ENCODE peak calls at places on chromosome 14, in six cellular contexts. One of them, this sample, is unnamed.

GRCh38 chr14:79708991-79709390 is 502.3 kb downstream of the DIO2 start:
- DNase-seq in stimulated activated CD4-positive, alpha-beta T cell treated with anti-CD3 and anti-CD28 coated beads, Interleukin-12 subunit alpha, Interleukin-12 subunit beta, amount 100 ng/mL, for 4 hours: no peak
- DNase-seq in ecto neural progenitor cell: no peak
- DNase-seq in NCI-H1694 treated with DMSO at 0.1 percent for 48 hours: no peak
- DNase-seq in AG08396: no peak
- DNase-seq in MV-4-11: no peak
- DNase-seq in this sample: no peak

GRCh38 chr14:82441270-82441669 is 907.6 kb upstream of the SEL1L start:
- DNase-seq in stimulated activated CD4-positive, alpha-beta T cell treated with anti-CD3 and anti-CD28 coated beads, Interleukin-12 subunit alpha, Interleukin-12 subunit beta, amount 100 ng/mL, for 4 hours: no peak
- DNase-seq in ecto neural progenitor cell: no peak
- DNase-seq in NCI-H1694 treated with DMSO at 0.1 percent for 48 hours: no peak
- DNase-seq in AG08396: no peak
- DNase-seq in MV-4-11: no peak
- DNase-seq in this sample: no peak

GRCh38 chr14:101862711-101863110 is 101.2 kb downstream of the PPP2R5C start:
- DNase-seq in stimulated activated CD4-positive, alpha-beta T cell treated with anti-CD3 and anti-CD28 coated beads, Interleukin-12 subunit alpha, Interleukin-12 subunit beta, amount 100 ng/mL, for 4 hours: no peak
- DNase-seq in ecto neural progenitor cell: no peak
- DNase-seq in NCI-H1694 treated with DMSO at 0.1 percent for 48 hours: no peak
- DNase-seq in AG08396: no peak
- DNase-seq in MV-4-11: no peak
- DNase-seq in this sample: no peak

GRCh38 chr14:100532154-100532915 is 54.9 kb downstream of the BEGAIN start:
- DNase-seq in stimulated activated CD4-positive, alpha-beta T cell treated with anti-CD3 and anti-CD28 coated beads, Interleukin-12 subunit alpha, Interleukin-12 subunit beta, amount 100 ng/mL, for 4 hours: no peak
- DNase-seq in ecto neural progenitor cell: peak
- DNase-seq in NCI-H1694 treated with DMSO at 0.1 percent for 48 hours: no peak
- DNase-seq in AG08396: peak
- DNase-seq in MV-4-11: peak
- DNase-seq in this sample: no peak

GRCh38 chr14:94394594-94395305 is 6.3 kb upstream of the SERPINA1 start:
- DNase-seq in stimulated activated CD4-positive, alpha-beta T cell treated with anti-CD3 and anti-CD28 coated beads, Interleukin-12 subunit alpha, Interleukin-12 subunit beta, amount 100 ng/mL, for 4 hours: no peak
- DNase-seq in ecto neural progenitor cell: no peak
- DNase-seq in NCI-H1694 treated with DMSO at 0.1 percent for 48 hours: no peak
- DNase-seq in AG08396: no peak
- DNase-seq in MV-4-11: peak
- DNase-seq in this sample: no peak

GRCh38 chr14:65594153-65594881 is 181.8 kb downstream of the FUT8 start:
- DNase-seq in stimulated activated CD4-positive, alpha-beta T cell treated with anti-CD3 and anti-CD28 coated beads, Interleukin-12 subunit alpha, Interleukin-12 subunit beta, amount 100 ng/mL, for 4 hours: no peak
- DNase-seq in ecto neural progenitor cell: peak
- DNase-seq in NCI-H1694 treated with DMSO at 0.1 percent for 48 hours: no peak
- DNase-seq in AG08396: no peak
- DNase-seq in MV-4-11: no peak
- DNase-seq in this sample: peak

GRCh38 chr14:77760381-77761204 is at the start of gene SNW1:
- DNase-seq in stimulated activated CD4-positive, alpha-beta T cell treated with anti-CD3 and anti-CD28 coated beads, Interleukin-12 subunit alpha, Interleukin-12 subunit beta, amount 100 ng/mL, for 4 hours: peak
- DNase-seq in ecto neural progenitor cell: peak
- DNase-seq in NCI-H1694 treated with DMSO at 0.1 percent for 48 hours: peak
- DNase-seq in AG08396: peak
- DNase-seq in MV-4-11: peak
- DNase-seq in this sample: no peak

GRCh38 chr14:38329236-38329635 is 73.3 kb upstream of the CLEC14A start:
- DNase-seq in stimulated activated CD4-positive, alpha-beta T cell treated with anti-CD3 and anti-CD28 coated beads, Interleukin-12 subunit alpha, Interleukin-12 subunit beta, amount 100 ng/mL, for 4 hours: no peak
- DNase-seq in ecto neural progenitor cell: no peak
- DNase-seq in NCI-H1694 treated with DMSO at 0.1 percent for 48 hours: no peak
- DNase-seq in AG08396: no peak
- DNase-seq in MV-4-11: no peak
- DNase-seq in this sample: peak

GRCh38 chr14:67187210-67187609 is 2.0 kb upstream of the GARIN2 start:
- DNase-seq in stimulated activated CD4-positive, alpha-beta T cell treated with anti-CD3 and anti-CD28 coated beads, Interleukin-12 subunit alpha, Interleukin-12 subunit beta, amount 100 ng/mL, for 4 hours: no peak
- DNase-seq in ecto neural progenitor cell: no peak
- DNase-seq in NCI-H1694 treated with DMSO at 0.1 percent for 48 hours: no peak
- DNase-seq in AG08396: peak
- DNase-seq in MV-4-11: no peak
- DNase-seq in this sample: no peak

GRCh38 chr14:104931771-104932675 is 7.3 kb downstream of the PLD4 start:
- DNase-seq in stimulated activated CD4-positive, alpha-beta T cell treated with anti-CD3 and anti-CD28 coated beads, Interleukin-12 subunit alpha, Interleukin-12 subunit beta, amount 100 ng/mL, for 4 hours: no peak
- DNase-seq in ecto neural progenitor cell: no peak
- DNase-seq in NCI-H1694 treated with DMSO at 0.1 percent for 48 hours: no peak
- DNase-seq in AG08396: peak
- DNase-seq in MV-4-11: no peak
- DNase-seq in this sample: no peak

GRCh38 chr14:78637903-78638302 is 467.7 kb downstream of the NRXN3 start:
- DNase-seq in stimulated activated CD4-positive, alpha-beta T cell treated with anti-CD3 and anti-CD28 coated beads, Interleukin-12 subunit alpha, Interleukin-12 subunit beta, amount 100 ng/mL, for 4 hours: no peak
- DNase-seq in ecto neural progenitor cell: no peak
- DNase-seq in NCI-H1694 treated with DMSO at 0.1 percent for 48 hours: no peak
- DNase-seq in AG08396: no peak
- DNase-seq in MV-4-11: no peak
- DNase-seq in this sample: no peak

GRCh38 chr14:35034440-35034833 is 11.6 kb upstream of the FAM177A1 start:
- DNase-seq in stimulated activated CD4-positive, alpha-beta T cell treated with anti-CD3 and anti-CD28 coated beads, Interleukin-12 subunit alpha, Interleukin-12 subunit beta, amount 100 ng/mL, for 4 hours: no peak
- DNase-seq in ecto neural progenitor cell: no peak
- DNase-seq in NCI-H1694 treated with DMSO at 0.1 percent for 48 hours: no peak
- DNase-seq in AG08396: no peak
- DNase-seq in MV-4-11: no peak
- DNase-seq in this sample: no peak

GRCh38 chr14:56284641-56285040 is 166.4 kb downstream of the PELI2 start:
- DNase-seq in stimulated activated CD4-positive, alpha-beta T cell treated with anti-CD3 and anti-CD28 coated beads, Interleukin-12 subunit alpha, Interleukin-12 subunit beta, amount 100 ng/mL, for 4 hours: no peak
- DNase-seq in ecto neural progenitor cell: no peak
- DNase-seq in NCI-H1694 treated with DMSO at 0.1 percent for 48 hours: no peak
- DNase-seq in AG08396: no peak
- DNase-seq in MV-4-11: no peak
- DNase-seq in this sample: no peak

GRCh38 chr14:94654071-94654974 is 42.1 kb downstream of the SERPINA3 start:
- DNase-seq in stimulated activated CD4-positive, alpha-beta T cell treated with anti-CD3 and anti-CD28 coated beads, Interleukin-12 subunit alpha, Interleukin-12 subunit beta, amount 100 ng/mL, for 4 hours: no peak
- DNase-seq in ecto neural progenitor cell: peak
- DNase-seq in NCI-H1694 treated with DMSO at 0.1 percent for 48 hours: no peak
- DNase-seq in AG08396: no peak
- DNase-seq in MV-4-11: peak
- DNase-seq in this sample: no peak

GRCh38 chr14:77181603-77182437 is at the start of gene TMEM63C:
- DNase-seq in stimulated activated CD4-positive, alpha-beta T cell treated with anti-CD3 and anti-CD28 coated beads, Interleukin-12 subunit alpha, Interleukin-12 subunit beta, amount 100 ng/mL, for 4 hours: peak
- DNase-seq in ecto neural progenitor cell: peak
- DNase-seq in NCI-H1694 treated with DMSO at 0.1 percent for 48 hours: peak
- DNase-seq in AG08396: no peak
- DNase-seq in MV-4-11: no peak
- DNase-seq in this sample: peak

GRCh38 chr14:92631098-92631497 is 117.3 kb downstream of the LGMN start:
- DNase-seq in stimulated activated CD4-positive, alpha-beta T cell treated with anti-CD3 and anti-CD28 coated beads, Interleukin-12 subunit alpha, Interleukin-12 subunit beta, amount 100 ng/mL, for 4 hours: no peak
- DNase-seq in ecto neural progenitor cell: no peak
- DNase-seq in NCI-H1694 treated with DMSO at 0.1 percent for 48 hours: no peak
- DNase-seq in AG08396: no peak
- DNase-seq in MV-4-11: no peak
- DNase-seq in this sample: no peak

GRCh38 chr14:59314019-59314608 is 125.6 kb downstream of the DAAM1 start:
- DNase-seq in stimulated activated CD4-positive, alpha-beta T cell treated with anti-CD3 and anti-CD28 coated beads, Interleukin-12 subunit alpha, Interleukin-12 subunit beta, amount 100 ng/mL, for 4 hours: no peak
- DNase-seq in ecto neural progenitor cell: no peak
- DNase-seq in NCI-H1694 treated with DMSO at 0.1 percent for 48 hours: no peak
- DNase-seq in AG08396: no peak
- DNase-seq in MV-4-11: no peak
- DNase-seq in this sample: no peak

GRCh38 chr14:60710506-60710905 is 13.6 kb downstream of the SIX4 start:
- DNase-seq in stimulated activated CD4-positive, alpha-beta T cell treated with anti-CD3 and anti-CD28 coated beads, Interleukin-12 subunit alpha, Interleukin-12 subunit beta, amount 100 ng/mL, for 4 hours: no peak
- DNase-seq in ecto neural progenitor cell: no peak
- DNase-seq in NCI-H1694 treated with DMSO at 0.1 percent for 48 hours: no peak
- DNase-seq in AG08396: no peak
- DNase-seq in MV-4-11: no peak
- DNase-seq in this sample: no peak

GRCh38 chr14:104700747-104701215 is 11.4 kb downstream of the INF2 start:
- DNase-seq in stimulated activated CD4-positive, alpha-beta T cell treated with anti-CD3 and anti-CD28 coated beads, Interleukin-12 subunit alpha, Interleukin-12 subunit beta, amount 100 ng/mL, for 4 hours: no peak
- DNase-seq in ecto neural progenitor cell: no peak
- DNase-seq in NCI-H1694 treated with DMSO at 0.1 percent for 48 hours: no peak
- DNase-seq in AG08396: no peak
- DNase-seq in MV-4-11: no peak
- DNase-seq in this sample: no peak

GRCh38 chr14:90061849-90062794 is at the start of gene KCNK13:
- DNase-seq in stimulated activated CD4-positive, alpha-beta T cell treated with anti-CD3 and anti-CD28 coated beads, Interleukin-12 subunit alpha, Interleukin-12 subunit beta, amount 100 ng/mL, for 4 hours: peak
- DNase-seq in ecto neural progenitor cell: peak
- DNase-seq in NCI-H1694 treated with DMSO at 0.1 percent for 48 hours: peak
- DNase-seq in AG08396: peak
- DNase-seq in MV-4-11: peak
- DNase-seq in this sample: no peak

GRCh38 chr14:76647699-76648298 is 113.5 kb upstream of the VASH1 start:
- DNase-seq in stimulated activated CD4-positive, alpha-beta T cell treated with anti-CD3 and anti-CD28 coated beads, Interleukin-12 subunit alpha, Interleukin-12 subunit beta, amount 100 ng/mL, for 4 hours: peak
- DNase-seq in ecto neural progenitor cell: no peak
- DNase-seq in NCI-H1694 treated with DMSO at 0.1 percent for 48 hours: peak
- DNase-seq in AG08396: peak
- DNase-seq in MV-4-11: peak
- DNase-seq in this sample: peak

GRCh38 chr14:49641697-49642129 is 6.7 kb upstream of the DNAAF2 start:
- DNase-seq in stimulated activated CD4-positive, alpha-beta T cell treated with anti-CD3 and anti-CD28 coated beads, Interleukin-12 subunit alpha, Interleukin-12 subunit beta, amount 100 ng/mL, for 4 hours: no peak
- DNase-seq in ecto neural progenitor cell: no peak
- DNase-seq in NCI-H1694 treated with DMSO at 0.1 percent for 48 hours: no peak
- DNase-seq in AG08396: no peak
- DNase-seq in MV-4-11: no peak
- DNase-seq in this sample: peak

GRCh38 chr14:61337893-61338292 is 16.5 kb downstream of the PRKCH start:
- DNase-seq in stimulated activated CD4-positive, alpha-beta T cell treated with anti-CD3 and anti-CD28 coated beads, Interleukin-12 subunit alpha, Interleukin-12 subunit beta, amount 100 ng/mL, for 4 hours: no peak
- DNase-seq in ecto neural progenitor cell: no peak
- DNase-seq in NCI-H1694 treated with DMSO at 0.1 percent for 48 hours: no peak
- DNase-seq in AG08396: no peak
- DNase-seq in MV-4-11: no peak
- DNase-seq in this sample: no peak

GRCh38 chr14:100588671-100589070 is 1.5 kb upstream of the BEGAIN start:
- DNase-seq in stimulated activated CD4-positive, alpha-beta T cell treated with anti-CD3 and anti-CD28 coated beads, Interleukin-12 subunit alpha, Interleukin-12 subunit beta, amount 100 ng/mL, for 4 hours: no peak
- DNase-seq in ecto neural progenitor cell: no peak
- DNase-seq in NCI-H1694 treated with DMSO at 0.1 percent for 48 hours: peak
- DNase-seq in AG08396: no peak
- DNase-seq in MV-4-11: no peak
- DNase-seq in this sample: no peak

GRCh38 chr14:85217412-85217811 is 312.5 kb upstream of the FLRT2 start:
- DNase-seq in stimulated activated CD4-positive, alpha-beta T cell treated with anti-CD3 and anti-CD28 coated beads, Interleukin-12 subunit alpha, Interleukin-12 subunit beta, amount 100 ng/mL, for 4 hours: no peak
- DNase-seq in ecto neural progenitor cell: no peak
- DNase-seq in NCI-H1694 treated with DMSO at 0.1 percent for 48 hours: no peak
- DNase-seq in AG08396: no peak
- DNase-seq in MV-4-11: no peak
- DNase-seq in this sample: no peak

GRCh38 chr14:82913396-82913795 is 1379.7 kb upstream of the SEL1L start:
- DNase-seq in stimulated activated CD4-positive, alpha-beta T cell treated with anti-CD3 and anti-CD28 coated beads, Interleukin-12 subunit alpha, Interleukin-12 subunit beta, amount 100 ng/mL, for 4 hours: no peak
- DNase-seq in ecto neural progenitor cell: no peak
- DNase-seq in NCI-H1694 treated with DMSO at 0.1 percent for 48 hours: no peak
- DNase-seq in AG08396: no peak
- DNase-seq in MV-4-11: no peak
- DNase-seq in this sample: no peak

GRCh38 chr14:58832010-58832409 is 194.2 kb downstream of the DACT1 start:
- DNase-seq in stimulated activated CD4-positive, alpha-beta T cell treated with anti-CD3 and anti-CD28 coated beads, Interleukin-12 subunit alpha, Interleukin-12 subunit beta, amount 100 ng/mL, for 4 hours: no peak
- DNase-seq in ecto neural progenitor cell: no peak
- DNase-seq in NCI-H1694 treated with DMSO at 0.1 percent for 48 hours: peak
- DNase-seq in AG08396: no peak
- DNase-seq in MV-4-11: no peak
- DNase-seq in this sample: peak

GRCh38 chr14:97315790-97316189 is 518.6 kb downstream of the VRK1 start:
- DNase-seq in stimulated activated CD4-positive, alpha-beta T cell treated with anti-CD3 and anti-CD28 coated beads, Interleukin-12 subunit alpha, Interleukin-12 subunit beta, amount 100 ng/mL, for 4 hours: no peak
- DNase-seq in ecto neural progenitor cell: no peak
- DNase-seq in NCI-H1694 treated with DMSO at 0.1 percent for 48 hours: no peak
- DNase-seq in AG08396: no peak
- DNase-seq in MV-4-11: no peak
- DNase-seq in this sample: no peak

GRCh38 chr14:100606687-100607610 is 19.7 kb upstream of the BEGAIN start:
- DNase-seq in stimulated activated CD4-positive, alpha-beta T cell treated with anti-CD3 and anti-CD28 coated beads, Interleukin-12 subunit alpha, Interleukin-12 subunit beta, amount 100 ng/mL, for 4 hours: no peak
- DNase-seq in ecto neural progenitor cell: no peak
- DNase-seq in NCI-H1694 treated with DMSO at 0.1 percent for 48 hours: no peak
- DNase-seq in AG08396: no peak
- DNase-seq in MV-4-11: no peak
- DNase-seq in this sample: no peak

GRCh38 chr14:102351023-102351422 is 11.7 kb downstream of the CINP start:
- DNase-seq in stimulated activated CD4-positive, alpha-beta T cell treated with anti-CD3 and anti-CD28 coated beads, Interleukin-12 subunit alpha, Interleukin-12 subunit beta, amount 100 ng/mL, for 4 hours: no peak
- DNase-seq in ecto neural progenitor cell: no peak
- DNase-seq in NCI-H1694 treated with DMSO at 0.1 percent for 48 hours: no peak
- DNase-seq in AG08396: no peak
- DNase-seq in MV-4-11: no peak
- DNase-seq in this sample: no peak

GRCh38 chr14:36655963-36656768 is 5.5 kb upstream of the PAX9 start:
- DNase-seq in stimulated activated CD4-positive, alpha-beta T cell treated with anti-CD3 and anti-CD28 coated beads, Interleukin-12 subunit alpha, Interleukin-12 subunit beta, amount 100 ng/mL, for 4 hours: no peak
- DNase-seq in ecto neural progenitor cell: peak
- DNase-seq in NCI-H1694 treated with DMSO at 0.1 percent for 48 hours: no peak
- DNase-seq in AG08396: no peak
- DNase-seq in MV-4-11: peak
- DNase-seq in this sample: no peak

This sample was measured in LNCaP clone FGC.